ENCODE peak calls at places on chromosomes 13 and 19, in six cellular contexts. F is H9, A is IMR-90, C is mesenchymal stem cell, B is mesendoderm, Z is H1. X is an unnamed sample.

GRCh38 chr13:43464578-43465264 is 322.1 kb downstream of the ENOX1 start:
- DNase-seq in B (no peak), A (no peak), C (no peak), Z (no peak), F (no peak), X (no peak)

GRCh38 chr13:49652691-49653305 is 24.5 kb downstream of the ARL11 start:
- DNase-seq in F (peak; percentile 70), A (peak; percentile 10), Z (peak; percentile 52), C (peak; percentile 54), B (peak; percentile 82), X (peak; percentile 36)

GRCh38 chr13:38960175-38960574 is 30.5 kb downstream of the STOML3 start:
- DNase-seq in F (no peak), B (no peak), Z (no peak), A (no peak), C (no peak), X (no peak)

GRCh38 chr19:11722414-11722813 is 16.3 kb downstream of the ZNF823 start:
- DNase-seq in B (no peak), Z (no peak), C (no peak), F (no peak), A (no peak), X (no peak)

GRCh38 chr19:44847144-44848035 is 1.3 kb downstream of the NECTIN2 start:
- DNase-seq in B (peak; percentile 76), A (peak; percentile 58), Z (peak; percentile 78), C (peak; percentile 92), F (peak; percentile 81), X (peak; percentile 43)

GRCh38 chr19:46720516-46721239 is 3.8 kb upstream of the PRKD2 start:
- DNase-seq in C (no peak), F (no peak), A (no peak), B (no peak), Z (no peak), X (no peak)

GRCh38 chr13:29674532-29674931 is 79.0 kb upstream of the SLC7A1 start:
- DNase-seq in Z (no peak), B (no peak), F (no peak), A (peak; percentile 13), C (peak; percentile 86), X (no peak)

GRCh38 chr13:43085545-43085944 is 62.2 kb downstream of the DNAJC15 start:
- DNase-seq in B (no peak), A (peak; percentile 61), C (peak; percentile 52), F (no peak), Z (no peak), X (no peak)

GRCh38 chr19:30116984-30117555 is 175.0 kb downstream of the URI1 start:
- DNase-seq in B (peak; percentile 7), A (no peak), F (no peak), C (no peak), Z (no peak), X (no peak)

GRCh38 chr13:91719033-91719432 is 320.6 kb downstream of the GPC5 start:
- DNase-seq in A (peak; percentile 14), C (peak; percentile 36), B (peak; percentile 31), Z (no peak), F (no peak), X (no peak)

GRCh38 chr19:575527-576506 is 3.4 kb downstream of the BSG start:
- DNase-seq in F (no peak), Z (no peak), A (peak; percentile 37), B (no peak), C (no peak), X (no peak)

GRCh38 chr13:79477968-79478367 is 3.0 kb upstream of the NDFIP2 start:
- DNase-seq in Z (no peak), F (peak; percentile 35), A (no peak), C (no peak), B (peak; percentile 55), X (no peak)

GRCh38 chr13:82506805-82507404 is 1375.4 kb downstream of the SLITRK1 start:
- DNase-seq in F (no peak), C (no peak), A (no peak), Z (no peak), B (no peak), X (no peak)

GRCh38 chr13:39377699-39378098 is 225.3 kb downstream of the LHFPL6 start:
- DNase-seq in B (peak; percentile 75), A (no peak), F (no peak), Z (no peak), C (no peak), X (no peak)

GRCh38 chr13:30864352-30865130 is 41.5 kb upstream of the MEDAG start:
- DNase-seq in F (no peak), A (peak; percentile 98), B (peak; percentile 78), C (peak; percentile 92), Z (no peak), X (no peak)
- H2AK5ac ChIP-seq in F (no peak overlapping the region), A (peak overlapping the region; percentile 95), B (no peak overlapping the region), C (peak overlapping the region; percentile 75), Z (peak overlapping the region; percentile 59), X (no peak overlapping the region)

GRCh38 chr19:12932392-12933286 is 872 bp downstream of the FARSA start:
- DNase-seq in C (no peak), Z (no peak), B (no peak), F (no peak), A (no peak), X (no peak)

GRCh38 chr19:12935071-12935470 is 1.6 kb upstream of the FARSA start:
- DNase-seq in C (no peak), A (no peak), Z (no peak), B (no peak), F (no peak), X (no peak)

GRCh38 chr19:12936582-12936981 is 1.8 kb upstream of the CALR start:
- DNase-seq in C (no peak), F (no peak), A (no peak), B (no peak), Z (no peak), X (no peak)

GRCh38 chr19:12930002-12930645 is 3.4 kb downstream of the FARSA start:
- DNase-seq in B (no peak), F (no peak), Z (no peak), A (no peak), C (no peak), X (no peak)

GRCh38 chr19:12933287-12934072 is at the start of gene FARSA:
- DNase-seq in F (peak; percentile 93), A (peak; percentile 87), B (peak; percentile 94), Z (peak; percentile 88), C (peak; percentile 93), X (peak; percentile 80)
- H2BK5ac ChIP-seq in F (no peak within 1 kb of the TSS), A (peak within 1 kb of the TSS; percentile 82), B (peak within 1 kb of the TSS; percentile 43), Z (peak within 1 kb of the TSS; percentile 91), C (no peak within 1 kb of the TSS), X (no peak within 1 kb of the TSS)

GRCh38 chr13:76812971-76813691 is 73.1 kb downstream of the KCTD12 start:
- DNase-seq in F (no peak), C (no peak), Z (no peak), B (no peak), A (no peak), X (no peak)

GRCh38 chr13:76812206-76812882 is 73.9 kb downstream of the KCTD12 start:
- DNase-seq in C (no peak), F (no peak), B (no peak), A (no peak), Z (no peak), X (no peak)

GRCh38 chr13:76808927-76809326 is 77.3 kb downstream of the KCTD12 start:
- DNase-seq in B (no peak), A (peak; percentile 31), Z (no peak), C (no peak), F (no peak), X (no peak)

GRCh38 chr13:76813874-76814273 is 72.3 kb downstream of the KCTD12 start:
- DNase-seq in A (no peak), C (no peak), Z (no peak), B (no peak), F (no peak), X (no peak)

DNA sequence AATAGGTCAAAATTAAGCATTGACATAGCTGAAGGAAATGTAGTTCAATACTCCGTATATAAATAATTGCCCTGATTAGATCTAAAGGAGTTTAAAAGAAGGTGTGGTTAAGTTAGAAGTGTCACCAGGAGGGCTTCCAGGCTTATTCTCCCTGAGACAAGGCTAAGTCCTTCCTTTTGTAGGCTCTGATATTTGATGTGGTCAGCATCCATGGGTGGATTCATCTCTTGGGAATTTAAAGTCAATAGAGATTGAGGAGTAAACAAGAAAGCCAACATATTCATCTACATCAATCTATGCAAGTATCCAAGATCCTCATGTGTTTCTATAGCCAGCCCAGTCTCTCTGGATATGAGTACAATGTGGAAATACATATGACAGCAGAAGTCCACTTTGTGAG is 76.8 kb downstream of the KCTD12 start:
- DNase-seq in F (no peak), A (no peak), C (no peak), Z (no peak), B (no peak), X (no peak)
- H4K8ac ChIP-seq in F (no peak overlapping the region), A (no peak overlapping the region), C (no peak overlapping the region), Z (no peak overlapping the region), B (no peak overlapping the region), X (no peak overlapping the region)

DNA sequence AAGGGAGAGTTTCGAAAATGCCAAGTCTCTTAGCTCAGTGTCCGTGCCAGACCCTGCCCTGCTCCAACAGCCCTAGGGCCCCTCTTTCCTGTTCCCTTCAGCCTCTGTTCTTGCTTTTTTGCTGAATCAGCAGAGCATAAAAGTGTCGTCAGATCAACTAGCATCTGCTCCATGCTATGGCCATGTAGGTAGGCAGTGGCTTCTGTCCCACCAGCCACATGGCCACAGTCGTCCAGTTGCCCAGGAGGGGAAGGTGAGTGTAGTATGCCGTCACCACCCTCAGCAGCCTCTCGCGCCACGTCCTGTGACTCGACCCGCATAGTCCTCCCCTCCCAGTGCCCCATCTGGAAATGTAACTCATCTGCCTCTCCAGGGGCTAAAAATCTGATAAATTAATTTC is 50.9 kb upstream of the ATP11A start:
- DNase-seq in F (no peak), A (no peak), Z (no peak), B (no peak), C (no peak), X (no peak)
- H2AK5ac ChIP-seq in F (peak overlapping the region; percentile 51), A (no peak overlapping the region), Z (no peak overlapping the region), B (no peak overlapping the region), C (no peak overlapping the region), X (no peak overlapping the region)

DNA sequence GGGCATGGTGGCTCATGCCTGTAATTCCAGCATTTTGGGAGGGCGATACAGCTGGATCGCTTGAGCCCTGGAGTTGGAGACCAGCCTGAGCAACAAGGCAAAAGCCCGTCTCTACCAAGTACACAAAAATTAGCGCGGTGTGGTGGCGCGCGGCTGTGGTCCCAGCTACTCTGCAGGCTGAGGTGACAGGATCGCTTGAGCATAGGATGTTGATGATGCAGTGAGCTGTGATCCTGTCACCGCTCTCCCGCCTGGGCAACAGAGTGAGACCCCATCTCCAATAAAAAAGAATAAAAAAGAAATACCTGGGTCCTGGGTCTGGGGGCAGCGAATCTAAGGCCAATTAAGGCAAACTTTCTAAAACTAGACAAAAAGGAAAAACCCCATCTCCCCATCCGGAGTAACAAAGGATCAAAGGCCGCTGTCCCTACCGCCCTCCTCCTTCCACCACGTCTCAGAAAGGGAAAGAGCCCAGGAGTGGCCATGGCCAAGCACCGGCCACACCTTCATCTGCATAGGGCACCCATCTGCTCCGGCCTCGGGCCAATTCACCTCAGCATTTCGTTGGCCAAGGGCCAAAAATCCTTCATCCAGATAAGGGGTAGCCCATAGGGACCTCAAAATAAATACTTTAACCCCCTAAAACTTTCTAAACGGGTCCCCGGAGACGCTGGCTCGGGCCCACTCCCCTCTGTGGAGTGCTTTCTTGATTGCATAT is 845 bp downstream of the ZNF320 start:
- DNase-seq in Z (peak; percentile 57), A (peak; percentile 1), F (peak; percentile 40), B (peak; percentile 52), C (peak; percentile 46), X (peak; percentile 2)
- H2BK5ac ChIP-seq in Z (peak overlapping the region; percentile 79), A (peak overlapping the region; percentile 0), F (no peak overlapping the region), B (no peak overlapping the region), C (peak overlapping the region; percentile 76), X (peak overlapping the region; percentile 19)